ENCODE peak calls at places on chromosome 20, in nine cellular contexts. T is H54; V is aorta; S is choroid plexus epithelial cell; M is GM03348; F is stimulated activated CD4-positive, alpha-beta T cell treated with anti-CD3 and anti-CD28 coated beads, Interleukin-4, amount 100 ng/mL, for 1 hour; J is Calu3; Q is RWPE1; H is EL. U is an unnamed sample.

GRCh38 chr20:63488331-63489251 is 10.3 kb downstream of the EEF1A2 start:
- DNase-seq in M (no peak), F (no peak), H (no peak), T (no peak), S (no peak), J (no peak), V (no peak), Q (no peak), U (no peak)

GRCh38 chr20:55159230-55159629 is 683.8 kb downstream of the DOK5 start:
- DNase-seq in H (no peak), J (no peak), F (no peak), Q (no peak), S (no peak), V (no peak), M (no peak), T (no peak), U (no peak)

GRCh38 chr20:5945963-5946362 is 4.4 kb downstream of the TRMT6 start:
- DNase-seq in Q (peak; percentile 81), J (no peak), M (no peak), T (peak; percentile 37), V (no peak), F (no peak), S (peak; percentile 60), H (peak; percentile 81), U (no peak)

GRCh38 chr20:45833883-45834796 is 541 bp downstream of the SNX21 start:
- DNase-seq in F (peak; percentile 48), M (peak; percentile 92), Q (peak; percentile 89), T (peak; percentile 76), H (peak; percentile 77), S (peak; percentile 60), J (peak; percentile 83), V (peak; percentile 82), U (peak; percentile 63)

GRCh38 chr20:1841554-1842140 is 53.6 kb upstream of the SIRPA start:
- DNase-seq in M (peak; percentile 55), Q (peak; percentile 44), H (peak; percentile 38), F (no peak), S (no peak), J (no peak), T (no peak), V (peak; percentile 58), U (no peak)

GRCh38 chr20:61940976-61941720 is 124.5 kb downstream of the TAF4 start:
- DNase-seq in H (no peak), S (no peak), Q (no peak), V (no peak), F (no peak), M (no peak), T (no peak), J (no peak), U (no peak)

GRCh38 chr20:53943522-53944291 is 126.7 kb downstream of the BCAS1 start:
- DNase-seq in J (peak; percentile 65), S (peak; percentile 60), H (peak; percentile 53), F (peak; percentile 34), Q (peak; percentile 60), M (peak; percentile 63), T (no peak), V (no peak), U (peak; percentile 42)

GRCh38 chr20:37220255-37220654 is 40.9 kb upstream of the MROH8 start:
- DNase-seq in M (no peak), J (no peak), H (no peak), T (no peak), Q (no peak), V (no peak), F (no peak), S (no peak), U (no peak)

GRCh38 chr20:63082308-63082938 is 75.7 kb upstream of the BHLHE23 start:
- DNase-seq in F (peak; percentile 33), Q (peak; percentile 86), T (peak; percentile 51), M (peak; percentile 89), J (peak; percentile 75), S (peak; percentile 45), H (peak; percentile 15), V (peak; percentile 53), U (peak; percentile 11)

GRCh38 chr20:63092660-63093215 is 86.0 kb upstream of the BHLHE23 start:
- DNase-seq in F (no peak), M (no peak), H (no peak), T (no peak), J (no peak), V (peak; percentile 29), Q (no peak), S (no peak), U (peak; percentile 7)

GRCh38 chr20:62825994-62826645 is 9.3 kb downstream of the COL9A3 start:
- DNase-seq in F (no peak), J (no peak), H (no peak), M (no peak), Q (no peak), S (no peak), T (no peak), V (no peak), U (no peak)

GRCh38 chr20:41339957-41340326 is 679 bp upstream of the LPIN3 start:
- DNase-seq in V (peak; percentile 86), S (peak; percentile 66), F (peak; percentile 86), Q (peak; percentile 95), M (peak; percentile 87), J (peak; percentile 99), T (peak; percentile 65), H (peak; percentile 72), U (peak; percentile 79)

GRCh38 chr20:47503685-47504084 is 2.0 kb downstream of the NCOA3 start:
- DNase-seq in J (no peak), V (no peak), S (no peak), H (no peak), F (no peak), T (no peak), M (no peak), Q (no peak), U (no peak)

GRCh38 chr20:1802385-1803215 is 92.6 kb upstream of the SIRPA start:
- DNase-seq in S (peak; percentile 58), J (peak; percentile 63), Q (peak; percentile 73), M (peak; percentile 82), H (peak; percentile 64), V (peak; percentile 87), F (peak; percentile 51), T (peak; percentile 74), U (peak; percentile 45)

GRCh38 chr20:61118429-61119224 is 133.4 kb upstream of the CDH4 start:
- DNase-seq in T (peak; percentile 37), M (peak; percentile 65), F (no peak), S (no peak), Q (no peak), V (no peak), J (no peak), H (peak; percentile 72), U (no peak)

GRCh38 chr20:31901615-31902014 is 31.2 kb downstream of the TTLL9 start:
- DNase-seq in S (no peak), V (no peak), H (no peak), J (no peak), M (no peak), Q (no peak), F (no peak), T (no peak), U (no peak)

GRCh38 chr20:1173698-1174097 is 11.1 kb downstream of the TMEM74B start:
- DNase-seq in H (no peak), J (no peak), S (no peak), M (no peak), V (no peak), T (no peak), F (no peak), Q (no peak), U (no peak)

GRCh38 chr20:41145821-41146620 is 8.7 kb downstream of the PLCG1 start:
- DNase-seq in M (peak; percentile 29), J (no peak), V (peak; percentile 65), F (no peak), Q (no peak), S (no peak), T (no peak), H (no peak), U (no peak)

GRCh38 chr20:23551786-23552185 is 16.5 kb downstream of the CST9L start:
- DNase-seq in V (no peak), T (no peak), J (no peak), Q (no peak), F (no peak), S (no peak), M (no peak), H (no peak), U (no peak)

GRCh38 chr20:46400253-46400652 is 6.2 kb downstream of the ELMO2 start:
- DNase-seq in H (peak; percentile 53), T (no peak), V (no peak), F (no peak), M (peak; percentile 71), J (no peak), Q (no peak), S (peak; percentile 89), U (no peak)

GRCh38 chr20:47929368-47930115 is 144.3 kb upstream of the SULF2 start:
- DNase-seq in Q (peak; percentile 96), M (peak; percentile 78), J (peak; percentile 56), F (no peak), V (no peak), T (peak; percentile 64), H (peak; percentile 61), S (peak; percentile 32), U (no peak)

GRCh38 chr20:59775221-59776055 is 158.0 kb downstream of the SYCP2 start:
- DNase-seq in S (no peak), J (no peak), Q (no peak), V (no peak), T (no peak), H (no peak), F (no peak), M (no peak), U (no peak)

GRCh38 chr20:51758978-51759544 is 9.1 kb downstream of the ATP9A start:
- DNase-seq in Q (no peak), H (no peak), V (no peak), F (no peak), S (no peak), T (no peak), J (no peak), M (no peak), U (no peak)

GRCh38 chr20:33322456-33322855 is 39.4 kb downstream of the BPIFB1 start:
- DNase-seq in S (no peak), Q (no peak), V (no peak), J (no peak), M (no peak), H (no peak), T (no peak), F (no peak), U (no peak)

U was measured in BE2C.